ENCODE peak calls at places on chromosomes 5 and 9, in seven cellular contexts. D is HCT116, A is HFFc6, W is fibroblast of the aortic adventitia, Q is choroid plexus epithelial cell, Y is H9, J is B cell. L is an unnamed sample.

GRCh38 chr5:108380531-108381021 is 1.3 kb downstream of the FBXL17 start:
- DNase-seq in D (no peak), A (no peak), W (peak; percentile 16), Q (peak; percentile 38), Y (peak; percentile 72), J (peak; percentile 60), L (peak; percentile 69)

GRCh38 chr5:2902186-2902585 is 150.7 kb upstream of the IRX2 start:
- DNase-seq in D (no peak), A (no peak), W (no peak), Q (no peak), Y (peak; percentile 14), J (no peak), L (no peak)

GRCh38 chr5:126139773-126140172 is 283.4 kb upstream of the GRAMD2B start:
- DNase-seq in D (no peak), A (peak; percentile 19), W (no peak), Q (peak; percentile 47), Y (no peak), J (no peak), L (no peak)

GRCh38 chr9:96418920-96419690 is 935 bp upstream of the ZNF367 start:
- DNase-seq in D (no peak), A (peak; percentile 33), W (peak; percentile 40), Q (peak; percentile 33), Y (peak; percentile 62), J (peak; percentile 81), L (peak; percentile 70)

GRCh38 chr9:129320575-129321311 is 142.7 kb upstream of the IER5L start:
- DNase-seq in D (no peak), A (peak; percentile 89), W (peak; percentile 91), Q (peak; percentile 95), Y (peak; percentile 64), J (no peak), L (peak; percentile 48)

GRCh38 chr5:16894236-16895057 is 41.6 kb downstream of the MYO10 start:
- DNase-seq in D (peak; percentile 89), A (peak; percentile 85), W (peak; percentile 95), Q (peak; percentile 93), Y (no peak), J (no peak), L (peak; percentile 42)

GRCh38 chr5:169160405-169160901 is 140.5 kb downstream of the SLIT3 start:
- DNase-seq in D (no peak), A (peak; percentile 14), W (peak; percentile 97), Q (no peak), Y (no peak), J (no peak), L (no peak)

GRCh38 chr9:69215774-69216482 is 41.9 kb downstream of the TJP2 start:
- DNase-seq in D (no peak), A (no peak), W (peak; percentile 44), Q (peak; percentile 30), Y (no peak), J (no peak), L (no peak)

GRCh38 chr9:130869250-130869649 is 27.4 kb downstream of the QRFP start:
- DNase-seq in D (no peak), A (no peak), W (peak; percentile 81), Q (peak; percentile 84), Y (no peak), J (no peak), L (no peak)

DNA sequence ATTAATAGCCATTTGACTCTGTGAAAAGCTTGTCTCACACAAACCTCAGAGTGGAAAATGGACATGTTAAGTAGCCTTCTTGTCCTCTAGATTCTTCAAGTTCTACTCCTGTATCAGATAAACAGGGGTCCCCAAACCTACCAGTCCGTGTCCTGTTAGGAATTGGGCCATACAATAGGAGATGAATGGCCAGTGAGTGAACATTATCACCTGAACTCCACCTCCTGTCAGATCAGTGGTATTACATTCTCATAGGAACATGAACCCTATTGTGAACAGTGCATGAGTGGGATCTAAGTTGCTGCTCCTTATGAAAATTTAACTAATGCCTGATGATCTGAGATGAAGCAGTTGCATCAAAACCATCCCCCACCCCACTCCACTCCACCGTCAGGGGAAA is 136.3 kb downstream of the TMEM232 start:
- DNase-seq in D (peak; percentile 2), A (no peak), W (peak; percentile 16), Q (peak; percentile 62), Y (no peak), J (no peak), L (no peak)
- TF ChIP-seq CTCF in D (peak; percentile 52), A (no peak), W (peak; percentile 45), Q (peak; percentile 68), Y (peak; percentile 70), J (peak; percentile 8), L (peak; percentile 41)

GRCh38 chr5:41793156-41793770 is 77.0 kb downstream of the OXCT1 start:
- DNase-seq in D (no peak), A (peak; percentile 55), W (peak; percentile 81), Q (peak; percentile 78), Y (no peak), J (no peak), L (no peak)
- TF ChIP-seq CTCF in D (no peak), A (no peak), W (no peak), Q (no peak), Y (no peak), J (no peak), L (no peak)

GRCh38 chr5:133888625-133888991 is 79.8 kb downstream of the C5orf15 start:
- DNase-seq in D (no peak), A (no peak), W (no peak), Q (no peak), Y (no peak), J (no peak), L (no peak)
- TF ChIP-seq CTCF in D (no peak), A (no peak), W (no peak), Q (no peak), Y (no peak), J (no peak), L (no peak)

GRCh38 chr5:79923431-79923830 is 67.6 kb downstream of the MTX3 start:
- DNase-seq in D (no peak), A (no peak), W (no peak), Q (no peak), Y (no peak), J (no peak), L (no peak)

GRCh38 chr5:79929095-79929494 is 62.0 kb downstream of the MTX3 start:
- DNase-seq in D (no peak), A (no peak), W (no peak), Q (no peak), Y (no peak), J (no peak), L (no peak)

GRCh38 chr5:79922626-79923025 is 68.4 kb downstream of the MTX3 start:
- DNase-seq in D (no peak), A (no peak), W (no peak), Q (no peak), Y (no peak), J (no peak), L (no peak)

GRCh38 chr5:79924936-79925893 is 65.8 kb downstream of the MTX3 start:
- DNase-seq in D (no peak), A (peak; percentile 18), W (peak; percentile 10), Q (peak; percentile 35), Y (peak; percentile 41), J (no peak), L (no peak)
- TF ChIP-seq CTCF in D (peak; percentile 45), A (peak; percentile 61), W (peak; percentile 37), Q (peak; percentile 53), Y (peak; percentile 66), J (no peak), L (no peak)

GRCh38 chr5:137891849-137892248 is 2.6 kb downstream of the PKD2L2 start:
- DNase-seq in D (no peak), A (no peak), W (no peak), Q (no peak), Y (no peak), J (no peak), L (no peak)
- TF ChIP-seq CTCF in D (peak; percentile 34), A (peak; percentile 66), W (peak; percentile 11), Q (peak; percentile 6), Y (peak; percentile 54), J (peak; percentile 44), L (peak; percentile 28)

GRCh38 chr9:99752710-99753109 is 69.0 kb upstream of the NR4A3 start:
- DNase-seq in D (no peak), A (peak; percentile 73), W (peak; percentile 45), Q (peak; percentile 89), Y (no peak), J (no peak), L (no peak)

GRCh38 chr9:99745085-99745484 is 76.6 kb upstream of the NR4A3 start:
- DNase-seq in D (no peak), A (no peak), W (no peak), Q (no peak), Y (no peak), J (no peak), L (no peak)

GRCh38 chr9:99749641-99750040 is 72.0 kb upstream of the NR4A3 start:
- DNase-seq in D (no peak), A (no peak), W (no peak), Q (no peak), Y (no peak), J (no peak), L (no peak)

GRCh38 chr9:99748690-99749089 is 73.0 kb upstream of the NR4A3 start:
- DNase-seq in D (no peak), A (no peak), W (no peak), Q (peak; percentile 11), Y (no peak), J (no peak), L (no peak)

DNA sequence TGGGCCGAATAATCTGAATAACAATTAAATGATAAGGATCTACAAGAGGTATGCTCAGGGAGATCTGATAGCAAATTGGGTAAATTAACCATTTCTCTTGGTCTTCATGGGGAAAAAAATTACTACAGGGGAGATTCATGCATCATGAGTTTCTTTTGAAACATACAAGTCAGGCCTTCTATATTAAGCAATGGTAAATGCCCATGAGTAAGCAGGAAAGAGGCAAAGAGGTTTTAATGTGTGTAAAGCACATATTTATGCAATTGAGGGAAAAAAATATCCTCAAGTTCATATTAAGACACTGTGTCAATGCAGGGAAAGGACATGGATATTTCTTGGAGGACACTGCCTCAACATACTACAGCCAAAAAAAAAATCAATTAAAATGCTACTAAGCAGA is 73.4 kb upstream of the NR4A3 start:
- DNase-seq in D (no peak), A (no peak), W (no peak), Q (peak; percentile 30), Y (no peak), J (no peak), L (no peak)
- TF ChIP-seq CTCF in D (no peak), A (no peak), W (no peak), Q (no peak), Y (no peak), J (no peak), L (no peak)

L was measured in nephron progenitor cell.